ENCODE peak calls at places on chromosomes 13 and 19, in five cellular contexts. One of them, this sample, is unnamed.

GRCh38 chr13:113862766-113863510 is 938 bp downstream of the GAS6 start:
- DNase-seq in fibroblast of lung: peak
- DNase-seq in brain microvascular endothelial cell: no peak
- DNase-seq in GM06990: no peak
- DNase-seq in naive thymus-derived CD4-positive, alpha-beta T cell: no peak
- DNase-seq in this sample: no peak

GRCh38 chr13:95684463-95684862 is 7.5 kb downstream of the DNAJC3 start:
- DNase-seq in naive thymus-derived CD4-positive, alpha-beta T cell: no peak
- DNase-seq in fibroblast of lung: no peak
- DNase-seq in GM06990: no peak
- DNase-seq in brain microvascular endothelial cell: no peak
- DNase-seq in this sample: no peak

GRCh38 chr13:49444517-49445395 is 682 bp downstream of the SETDB2 start:
- DNase-seq in brain microvascular endothelial cell: no peak
- DNase-seq in GM06990: peak
- DNase-seq in fibroblast of lung: peak
- DNase-seq in naive thymus-derived CD4-positive, alpha-beta T cell: peak
- DNase-seq in this sample: peak

GRCh38 chr19:50556236-50557008 is 11.8 kb downstream of the LRRC4B start:
- DNase-seq in fibroblast of lung: peak
- DNase-seq in naive thymus-derived CD4-positive, alpha-beta T cell: peak
- DNase-seq in GM06990: peak
- DNase-seq in brain microvascular endothelial cell: peak
- DNase-seq in this sample: peak

GRCh38 chr19:10510301-10510802 is 6.9 kb downstream of the S1PR5 start:
- DNase-seq in brain microvascular endothelial cell: no peak
- DNase-seq in GM06990: no peak
- DNase-seq in fibroblast of lung: no peak
- DNase-seq in naive thymus-derived CD4-positive, alpha-beta T cell: peak
- DNase-seq in this sample: peak

GRCh38 chr19:31214086-31214485 is 135.2 kb downstream of the TSHZ3 start:
- DNase-seq in GM06990: no peak
- DNase-seq in naive thymus-derived CD4-positive, alpha-beta T cell: peak
- DNase-seq in brain microvascular endothelial cell: peak
- DNase-seq in fibroblast of lung: peak
- DNase-seq in this sample: peak

GRCh38 chr13:60227168-60227567 is 63.4 kb upstream of the DIAPH3 start:
- DNase-seq in naive thymus-derived CD4-positive, alpha-beta T cell: no peak
- DNase-seq in brain microvascular endothelial cell: no peak
- DNase-seq in fibroblast of lung: peak
- DNase-seq in GM06990: no peak
- DNase-seq in this sample: no peak

GRCh38 chr13:97588993-97589392 is 155.0 kb downstream of the RAP2A start:
- DNase-seq in naive thymus-derived CD4-positive, alpha-beta T cell: no peak
- DNase-seq in fibroblast of lung: no peak
- DNase-seq in brain microvascular endothelial cell: no peak
- DNase-seq in GM06990: no peak
- DNase-seq in this sample: no peak

GRCh38 chr13:59373341-59373740 is 790.4 kb downstream of the DIAPH3 start:
- DNase-seq in GM06990: no peak
- DNase-seq in brain microvascular endothelial cell: no peak
- DNase-seq in fibroblast of lung: no peak
- DNase-seq in naive thymus-derived CD4-positive, alpha-beta T cell: no peak
- DNase-seq in this sample: no peak

GRCh38 chr13:111177081-111177711 is 62.1 kb downstream of the ARHGEF7 start:
- DNase-seq in GM06990: peak
- DNase-seq in brain microvascular endothelial cell: peak
- DNase-seq in fibroblast of lung: peak
- DNase-seq in naive thymus-derived CD4-positive, alpha-beta T cell: peak
- DNase-seq in this sample: peak

GRCh38 chr13:27955192-27955591 is 13.9 kb downstream of the CDX2 start:
- DNase-seq in naive thymus-derived CD4-positive, alpha-beta T cell: no peak
- DNase-seq in GM06990: no peak
- DNase-seq in fibroblast of lung: no peak
- DNase-seq in brain microvascular endothelial cell: no peak
- DNase-seq in this sample: no peak

GRCh38 chr13:94419304-94419943 is 60.1 kb downstream of the DCT start:
- DNase-seq in fibroblast of lung: peak
- DNase-seq in brain microvascular endothelial cell: peak
- DNase-seq in GM06990: peak
- DNase-seq in naive thymus-derived CD4-positive, alpha-beta T cell: peak
- DNase-seq in this sample: peak

GRCh38 chr13:29428992-29429315 is 166.5 kb downstream of the SLC7A1 start:
- DNase-seq in brain microvascular endothelial cell: no peak
- DNase-seq in fibroblast of lung: no peak
- DNase-seq in naive thymus-derived CD4-positive, alpha-beta T cell: no peak
- DNase-seq in GM06990: no peak
- DNase-seq in this sample: no peak

GRCh38 chr19:30224689-30225606 is 147.2 kb upstream of the ZNF536 start:
- DNase-seq in brain microvascular endothelial cell: no peak
- DNase-seq in GM06990: no peak
- DNase-seq in naive thymus-derived CD4-positive, alpha-beta T cell: no peak
- DNase-seq in fibroblast of lung: no peak
- DNase-seq in this sample: no peak

GRCh38 chr19:43725468-43725867 is 9.6 kb downstream of the IRGC start:
- DNase-seq in naive thymus-derived CD4-positive, alpha-beta T cell: no peak
- DNase-seq in fibroblast of lung: no peak
- DNase-seq in GM06990: no peak
- DNase-seq in brain microvascular endothelial cell: no peak
- DNase-seq in this sample: no peak

GRCh38 chr13:32309812-32310706 is 5.1 kb downstream of the ZAR1L start:
- DNase-seq in brain microvascular endothelial cell: peak
- DNase-seq in GM06990: peak
- DNase-seq in fibroblast of lung: peak
- DNase-seq in naive thymus-derived CD4-positive, alpha-beta T cell: peak
- DNase-seq in this sample: peak

GRCh38 chr19:9850235-9850959 is 15.3 kb downstream of the PIN1 start:
- DNase-seq in GM06990: no peak
- DNase-seq in naive thymus-derived CD4-positive, alpha-beta T cell: no peak
- DNase-seq in fibroblast of lung: no peak
- DNase-seq in brain microvascular endothelial cell: no peak
- DNase-seq in this sample: no peak

GRCh38 chr13:74288361-74288911 is 154.2 kb upstream of the KLF12 start:
- DNase-seq in fibroblast of lung: no peak
- DNase-seq in GM06990: no peak
- DNase-seq in brain microvascular endothelial cell: no peak
- DNase-seq in naive thymus-derived CD4-positive, alpha-beta T cell: peak
- DNase-seq in this sample: peak

GRCh38 chr19:3642987-3643386 is 16.4 kb upstream of the CACTIN start:
- DNase-seq in brain microvascular endothelial cell: no peak
- DNase-seq in naive thymus-derived CD4-positive, alpha-beta T cell: no peak
- DNase-seq in GM06990: no peak
- DNase-seq in fibroblast of lung: no peak
- DNase-seq in this sample: no peak

GRCh38 chr13:113585828-113586355 is 1.3 kb downstream of the TFDP1 start:
- DNase-seq in naive thymus-derived CD4-positive, alpha-beta T cell: no peak
- DNase-seq in fibroblast of lung: no peak
- DNase-seq in brain microvascular endothelial cell: no peak
- DNase-seq in GM06990: no peak
- DNase-seq in this sample: no peak

GRCh38 chr13:78067290-78067689 is 148.7 kb upstream of the EDNRB start:
- DNase-seq in brain microvascular endothelial cell: no peak
- DNase-seq in fibroblast of lung: no peak
- DNase-seq in naive thymus-derived CD4-positive, alpha-beta T cell: no peak
- DNase-seq in GM06990: no peak
- DNase-seq in this sample: no peak

GRCh38 chr19:52206481-52206880 is 16.6 kb downstream of the PPP2R1A start:
- DNase-seq in GM06990: no peak
- DNase-seq in fibroblast of lung: no peak
- DNase-seq in naive thymus-derived CD4-positive, alpha-beta T cell: no peak
- DNase-seq in brain microvascular endothelial cell: no peak
- DNase-seq in this sample: no peak

GRCh38 chr19:40274585-40275544 is 10.3 kb downstream of the AKT2 start:
- DNase-seq in GM06990: peak
- DNase-seq in naive thymus-derived CD4-positive, alpha-beta T cell: peak
- DNase-seq in fibroblast of lung: no peak
- DNase-seq in brain microvascular endothelial cell: no peak
- DNase-seq in this sample: no peak

GRCh38 chr19:12913011-12913561 is 6.0 kb downstream of the SYCE2 start:
- DNase-seq in fibroblast of lung: peak
- DNase-seq in GM06990: no peak
- DNase-seq in brain microvascular endothelial cell: no peak
- DNase-seq in naive thymus-derived CD4-positive, alpha-beta T cell: no peak
- DNase-seq in this sample: no peak

GRCh38 chr13:47499358-47500150 is 501.5 kb downstream of the SUCLA2 start:
- DNase-seq in GM06990: no peak
- DNase-seq in naive thymus-derived CD4-positive, alpha-beta T cell: no peak
- DNase-seq in fibroblast of lung: peak
- DNase-seq in brain microvascular endothelial cell: peak
- DNase-seq in this sample: peak

GRCh38 chr13:105814219-105814901 is 721.1 kb downstream of the EFNB2 start:
- DNase-seq in GM06990: no peak
- DNase-seq in fibroblast of lung: peak
- DNase-seq in naive thymus-derived CD4-positive, alpha-beta T cell: no peak
- DNase-seq in brain microvascular endothelial cell: no peak
- DNase-seq in this sample: peak

GRCh38 chr19:18090545-18091216 is 3.9 kb upstream of the IL12RB1 start:
- DNase-seq in fibroblast of lung: no peak
- DNase-seq in naive thymus-derived CD4-positive, alpha-beta T cell: no peak
- DNase-seq in brain microvascular endothelial cell: peak
- DNase-seq in GM06990: no peak
- DNase-seq in this sample: no peak

GRCh38 chr19:47491358-47492136 is 7.5 kb upstream of the KPTN start:
- DNase-seq in naive thymus-derived CD4-positive, alpha-beta T cell: no peak
- DNase-seq in fibroblast of lung: no peak
- DNase-seq in GM06990: no peak
- DNase-seq in brain microvascular endothelial cell: no peak
- DNase-seq in this sample: no peak

GRCh38 chr19:42197375-42197817 is 20.1 kb downstream of the DEDD2 start:
- DNase-seq in GM06990: no peak
- DNase-seq in fibroblast of lung: no peak
- DNase-seq in brain microvascular endothelial cell: no peak
- DNase-seq in naive thymus-derived CD4-positive, alpha-beta T cell: no peak
- DNase-seq in this sample: no peak

GRCh38 chr13:33624253-33624652 is 193.7 kb upstream of the RFC3 start:
- DNase-seq in naive thymus-derived CD4-positive, alpha-beta T cell: no peak
- DNase-seq in fibroblast of lung: no peak
- DNase-seq in GM06990: no peak
- DNase-seq in brain microvascular endothelial cell: no peak
- DNase-seq in this sample: no peak

GRCh38 chr19:4268816-4269430 is 10.1 kb upstream of the SHD start:
- DNase-seq in brain microvascular endothelial cell: no peak
- DNase-seq in GM06990: no peak
- DNase-seq in fibroblast of lung: no peak
- DNase-seq in naive thymus-derived CD4-positive, alpha-beta T cell: no peak
- DNase-seq in this sample: no peak

DNA sequence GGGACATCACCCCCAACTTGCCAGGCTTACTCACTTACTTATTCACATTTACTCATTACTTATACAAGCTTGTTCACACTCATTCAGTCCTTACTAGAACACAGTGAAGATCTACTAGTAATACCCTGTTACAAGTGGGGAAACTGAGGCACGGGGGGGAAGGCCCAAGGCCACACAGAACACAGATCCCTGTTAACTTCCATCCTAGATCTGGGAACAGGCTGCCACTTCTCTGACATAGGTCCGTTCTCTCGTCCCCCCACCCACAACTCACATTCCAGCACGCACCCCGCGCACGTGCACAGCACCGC is 1.5 kb upstream of the NRTN start:
- DNase-seq in brain microvascular endothelial cell: no peak
- DNase-seq in fibroblast of lung: no peak
- DNase-seq in naive thymus-derived CD4-positive, alpha-beta T cell: no peak
- DNase-seq in GM06990: no peak
- DNase-seq in this sample: no peak
- H3K4me3 ChIP-seq in brain microvascular endothelial cell: peak
- H3K4me3 ChIP-seq in fibroblast of lung: peak
- H3K4me3 ChIP-seq in naive thymus-derived CD4-positive, alpha-beta T cell: peak
- H3K4me3 ChIP-seq in GM06990: no peak
- H3K4me3 ChIP-seq in this sample: no peak

DNA sequence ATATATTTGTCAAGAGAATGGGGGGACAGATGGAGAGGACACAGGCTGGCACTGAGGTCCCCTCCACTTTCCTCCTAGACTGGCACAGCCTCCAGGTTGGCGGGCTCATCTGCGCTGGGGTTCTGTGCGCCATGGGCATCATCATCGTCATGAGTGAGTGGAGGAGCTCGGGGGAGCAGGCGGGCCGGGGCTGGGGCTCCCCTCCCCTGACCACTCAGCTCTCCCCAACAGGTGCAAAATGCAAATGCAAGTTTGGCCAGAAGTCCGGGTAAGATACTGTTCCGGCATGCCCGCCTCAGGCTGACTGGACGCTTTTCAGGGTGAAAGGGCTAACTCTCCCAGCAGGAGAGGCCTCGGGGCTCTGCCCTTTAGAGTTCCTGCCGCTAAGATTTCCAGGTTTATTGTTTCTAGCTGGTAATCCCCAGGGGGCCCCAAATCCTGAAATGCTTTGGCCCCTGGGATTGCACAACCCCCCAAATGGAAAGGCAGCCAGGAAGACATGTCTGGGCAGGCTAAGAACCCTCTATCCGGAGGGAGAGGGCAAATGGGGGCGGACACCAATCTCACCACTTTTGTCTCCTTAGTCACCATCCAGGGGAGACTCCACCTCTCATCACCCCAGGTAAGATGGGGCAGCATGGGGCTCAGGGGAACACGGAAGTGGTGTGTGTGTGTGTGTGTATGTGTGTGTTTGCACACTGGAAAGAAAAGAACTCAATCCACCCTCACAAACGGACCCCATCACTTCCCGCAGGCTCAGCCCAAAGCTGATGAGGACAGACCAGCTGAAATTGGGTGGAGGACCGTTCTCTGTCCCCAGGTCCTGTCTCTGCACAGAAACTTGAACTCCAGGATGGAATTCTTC is 7.3 kb downstream of the FXYD3 start:
- DNase-seq in fibroblast of lung: no peak
- DNase-seq in GM06990: no peak
- DNase-seq in brain microvascular endothelial cell: no peak
- DNase-seq in naive thymus-derived CD4-positive, alpha-beta T cell: no peak
- DNase-seq in this sample: peak
- H3K4me3 ChIP-seq in fibroblast of lung: no peak
- H3K4me3 ChIP-seq in GM06990: no peak
- H3K4me3 ChIP-seq in brain microvascular endothelial cell: no peak
- H3K4me3 ChIP-seq in naive thymus-derived CD4-positive, alpha-beta T cell: no peak
- H3K4me3 ChIP-seq in this sample: peak

GRCh38 chr13:20000062-20000552 is 41.6 kb downstream of the ZMYM2 start:
- DNase-seq in GM06990: no peak
- DNase-seq in brain microvascular endothelial cell: no peak
- DNase-seq in naive thymus-derived CD4-positive, alpha-beta T cell: no peak
- DNase-seq in fibroblast of lung: no peak
- DNase-seq in this sample: no peak
- H3K4me3 ChIP-seq in GM06990: no peak
- H3K4me3 ChIP-seq in brain microvascular endothelial cell: no peak
- H3K4me3 ChIP-seq in naive thymus-derived CD4-positive, alpha-beta T cell: no peak
- H3K4me3 ChIP-seq in fibroblast of lung: no peak
- H3K4me3 ChIP-seq in this sample: no peak

GRCh38 chr19:1811472-1811894 is 593 bp downstream of the ATP8B3 start:
- DNase-seq in fibroblast of lung: peak
- DNase-seq in GM06990: no peak
- DNase-seq in brain microvascular endothelial cell: peak
- DNase-seq in naive thymus-derived CD4-positive, alpha-beta T cell: no peak
- DNase-seq in this sample: peak

GRCh38 chr19:1813197-1813836 is 1.2 kb upstream of the ATP8B3 start:
- DNase-seq in naive thymus-derived CD4-positive, alpha-beta T cell: no peak
- DNase-seq in fibroblast of lung: no peak
- DNase-seq in GM06990: no peak
- DNase-seq in brain microvascular endothelial cell: no peak
- DNase-seq in this sample: no peak

GRCh38 chr19:1811942-1812425 is at the start of gene ATP8B3:
- DNase-seq in GM06990: no peak
- DNase-seq in brain microvascular endothelial cell: no peak
- DNase-seq in fibroblast of lung: no peak
- DNase-seq in naive thymus-derived CD4-positive, alpha-beta T cell: no peak
- DNase-seq in this sample: no peak

GRCh38 chr19:1813837-1814217 is 1.8 kb upstream of the ATP8B3 start:
- DNase-seq in brain microvascular endothelial cell: no peak
- DNase-seq in GM06990: no peak
- DNase-seq in fibroblast of lung: no peak
- DNase-seq in naive thymus-derived CD4-positive, alpha-beta T cell: no peak
- DNase-seq in this sample: no peak

GRCh38 chr19:1812426-1813196 is 535 bp upstream of the ATP8B3 start:
- DNase-seq in GM06990: peak
- DNase-seq in fibroblast of lung: peak
- DNase-seq in naive thymus-derived CD4-positive, alpha-beta T cell: peak
- DNase-seq in brain microvascular endothelial cell: peak
- DNase-seq in this sample: peak
- H3K4me3 ChIP-seq in GM06990: peak
- H3K4me3 ChIP-seq in fibroblast of lung: peak
- H3K4me3 ChIP-seq in naive thymus-derived CD4-positive, alpha-beta T cell: peak
- H3K4me3 ChIP-seq in brain microvascular endothelial cell: peak
- H3K4me3 ChIP-seq in this sample: peak

This sample was measured in mammary epithelial cell.